ENCODE peak calls at places on chromosome 10, in ten cellular contexts. One of them, this sample, is unnamed.

GRCh38 chr10:119059557-119059956 is 21.1 kb downstream of the EIF3A start:
- DNase-seq in upper lobe of right lung: no peak
- DNase-seq in tibial artery: no peak
- DNase-seq in fibroblast of mammary gland: no peak
- DNase-seq in GM12865: no peak
- DNase-seq in AG09309: no peak
- DNase-seq in endodermal cell: no peak
- DNase-seq in psoas muscle: no peak
- DNase-seq in CD8-positive, alpha-beta memory T cell: no peak
- DNase-seq in HAP-1: no peak
- DNase-seq in this sample: no peak

GRCh38 chr10:62632071-62632809 is 172.3 kb upstream of the ADO start:
- DNase-seq in endodermal cell: no peak
- DNase-seq in AG09309: no peak
- DNase-seq in CD8-positive, alpha-beta memory T cell: peak; percentile 40
- DNase-seq in HAP-1: no peak
- DNase-seq in tibial artery: peak; percentile 38
- DNase-seq in upper lobe of right lung: peak; percentile 75
- DNase-seq in psoas muscle: no peak
- DNase-seq in fibroblast of mammary gland: no peak
- DNase-seq in GM12865: peak; percentile 88
- DNase-seq in this sample: no peak

GRCh38 chr10:131638049-131638448 is 262.8 kb upstream of the PPP2R2D start:
- DNase-seq in GM12865: no peak
- DNase-seq in psoas muscle: no peak
- DNase-seq in HAP-1: no peak
- DNase-seq in fibroblast of mammary gland: no peak
- DNase-seq in tibial artery: peak; percentile 6
- DNase-seq in upper lobe of right lung: no peak
- DNase-seq in endodermal cell: no peak
- DNase-seq in CD8-positive, alpha-beta memory T cell: no peak
- DNase-seq in AG09309: no peak
- DNase-seq in this sample: no peak

GRCh38 chr10:115801987-115802386 is 471.0 kb downstream of the GFRA1 start:
- DNase-seq in upper lobe of right lung: no peak
- DNase-seq in psoas muscle: no peak
- DNase-seq in HAP-1: no peak
- DNase-seq in GM12865: no peak
- DNase-seq in tibial artery: no peak
- DNase-seq in endodermal cell: no peak
- DNase-seq in CD8-positive, alpha-beta memory T cell: no peak
- DNase-seq in AG09309: no peak
- DNase-seq in fibroblast of mammary gland: no peak
- DNase-seq in this sample: no peak

GRCh38 chr10:63672491-63672890 is 151.3 kb downstream of the REEP3 start:
- DNase-seq in tibial artery: no peak
- DNase-seq in CD8-positive, alpha-beta memory T cell: no peak
- DNase-seq in GM12865: no peak
- DNase-seq in fibroblast of mammary gland: no peak
- DNase-seq in psoas muscle: no peak
- DNase-seq in endodermal cell: no peak
- DNase-seq in HAP-1: no peak
- DNase-seq in upper lobe of right lung: no peak
- DNase-seq in AG09309: no peak
- DNase-seq in this sample: no peak

GRCh38 chr10:58140706-58141347 is 126.9 kb downstream of the IPMK start:
- DNase-seq in endodermal cell: peak; percentile 48
- DNase-seq in GM12865: no peak
- DNase-seq in HAP-1: no peak
- DNase-seq in upper lobe of right lung: no peak
- DNase-seq in AG09309: no peak
- DNase-seq in tibial artery: no peak
- DNase-seq in CD8-positive, alpha-beta memory T cell: no peak
- DNase-seq in fibroblast of mammary gland: no peak
- DNase-seq in psoas muscle: no peak
- DNase-seq in this sample: no peak

GRCh38 chr10:78211476-78212110 is 177.9 kb downstream of the RPS24 start:
- DNase-seq in tibial artery: no peak
- DNase-seq in GM12865: no peak
- DNase-seq in HAP-1: no peak
- DNase-seq in upper lobe of right lung: no peak
- DNase-seq in AG09309: peak; percentile 33
- DNase-seq in CD8-positive, alpha-beta memory T cell: no peak
- DNase-seq in endodermal cell: peak; percentile 74
- DNase-seq in psoas muscle: peak; percentile 23
- DNase-seq in fibroblast of mammary gland: peak; percentile 69
- DNase-seq in this sample: peak; percentile 82

GRCh38 chr10:69230128-69230527 is 10.0 kb downstream of the HKDC1 start:
- DNase-seq in fibroblast of mammary gland: no peak
- DNase-seq in AG09309: no peak
- DNase-seq in HAP-1: no peak
- DNase-seq in upper lobe of right lung: no peak
- DNase-seq in GM12865: no peak
- DNase-seq in endodermal cell: no peak
- DNase-seq in tibial artery: no peak
- DNase-seq in psoas muscle: no peak
- DNase-seq in CD8-positive, alpha-beta memory T cell: no peak
- DNase-seq in this sample: no peak

GRCh38 chr10:84698989-84699388 is 370.6 kb downstream of the CCSER2 start:
- DNase-seq in CD8-positive, alpha-beta memory T cell: no peak
- DNase-seq in tibial artery: no peak
- DNase-seq in HAP-1: no peak
- DNase-seq in upper lobe of right lung: no peak
- DNase-seq in AG09309: no peak
- DNase-seq in psoas muscle: no peak
- DNase-seq in fibroblast of mammary gland: no peak
- DNase-seq in GM12865: no peak
- DNase-seq in endodermal cell: no peak
- DNase-seq in this sample: no peak

GRCh38 chr10:34446046-34446445 is 369.1 kb downstream of the PARD3 start:
- DNase-seq in tibial artery: no peak
- DNase-seq in HAP-1: no peak
- DNase-seq in upper lobe of right lung: no peak
- DNase-seq in endodermal cell: no peak
- DNase-seq in psoas muscle: no peak
- DNase-seq in fibroblast of mammary gland: no peak
- DNase-seq in CD8-positive, alpha-beta memory T cell: no peak
- DNase-seq in GM12865: no peak
- DNase-seq in AG09309: no peak
- DNase-seq in this sample: no peak

GRCh38 chr10:104299031-104299904 is 30.3 kb downstream of the GSTO2 start:
- DNase-seq in CD8-positive, alpha-beta memory T cell: no peak
- DNase-seq in tibial artery: no peak
- DNase-seq in AG09309: peak; percentile 13
- DNase-seq in psoas muscle: no peak
- DNase-seq in fibroblast of mammary gland: peak; percentile 86
- DNase-seq in endodermal cell: no peak
- DNase-seq in HAP-1: no peak
- DNase-seq in GM12865: no peak
- DNase-seq in upper lobe of right lung: no peak
- DNase-seq in this sample: no peak
- H3K4me3 ChIP-seq in CD8-positive, alpha-beta memory T cell: no peak overlapping the region
- H3K4me3 ChIP-seq in tibial artery: no peak overlapping the region
- H3K4me3 ChIP-seq in AG09309: no peak overlapping the region
- H3K4me3 ChIP-seq in psoas muscle: no peak overlapping the region
- H3K4me3 ChIP-seq in fibroblast of mammary gland: no peak overlapping the region
- H3K4me3 ChIP-seq in endodermal cell: no peak overlapping the region
- H3K4me3 ChIP-seq in HAP-1: no peak overlapping the region
- H3K4me3 ChIP-seq in GM12865: no peak overlapping the region
- H3K4me3 ChIP-seq in upper lobe of right lung: peak overlapping the region; percentile 4
- H3K4me3 ChIP-seq in this sample: peak overlapping the region; percentile 27

DNA sequence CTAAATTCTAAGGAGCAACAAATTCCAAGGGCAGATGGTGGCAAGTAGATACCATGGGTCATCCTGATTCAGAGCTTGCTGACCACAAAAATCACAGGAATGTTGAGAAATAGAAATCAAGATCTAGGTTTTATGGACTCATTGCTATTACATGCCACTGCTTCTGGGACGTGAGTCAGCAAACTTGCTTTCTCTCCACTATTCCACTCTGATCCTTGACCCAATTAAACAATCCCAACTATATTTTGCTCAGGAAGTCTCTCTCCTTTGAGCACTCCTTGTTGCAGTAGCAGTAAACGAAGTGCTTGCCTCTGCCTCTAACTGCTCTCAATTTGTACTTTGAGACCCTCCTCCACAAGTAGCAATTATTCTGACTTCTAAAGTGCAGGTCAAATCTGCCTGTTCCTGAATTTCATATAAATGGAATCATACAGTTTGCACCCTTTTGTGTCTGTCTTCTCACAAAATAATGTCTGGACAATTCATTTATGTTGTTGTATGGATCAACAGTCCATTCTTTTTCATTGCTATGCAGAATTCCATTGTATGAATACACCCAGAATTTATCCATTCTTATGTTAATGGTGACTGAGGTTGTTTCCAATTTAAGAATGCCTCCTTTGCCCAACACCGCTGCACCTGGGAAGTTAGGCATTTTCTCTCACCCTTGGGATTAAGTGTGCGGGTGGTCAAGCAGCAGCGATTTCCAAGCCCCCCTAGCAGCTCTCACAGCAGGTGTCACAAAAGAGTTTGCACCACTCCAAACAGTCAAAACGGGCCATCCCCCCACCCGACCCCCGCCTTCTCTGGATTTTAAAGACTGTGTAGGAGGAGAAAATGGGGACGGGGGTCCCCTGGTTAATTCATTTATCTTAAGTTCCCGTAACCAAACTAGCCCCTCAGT is 35.9 kb downstream of the ACSM6 start:
- DNase-seq in upper lobe of right lung: no peak
- DNase-seq in HAP-1: peak; percentile 80
- DNase-seq in CD8-positive, alpha-beta memory T cell: no peak
- DNase-seq in psoas muscle: no peak
- DNase-seq in tibial artery: no peak
- DNase-seq in AG09309: peak; percentile 95
- DNase-seq in fibroblast of mammary gland: peak; percentile 98
- DNase-seq in GM12865: no peak
- DNase-seq in endodermal cell: peak; percentile 88
- DNase-seq in this sample: peak; percentile 88
- H3K4me3 ChIP-seq in upper lobe of right lung: peak overlapping the region; percentile 54
- H3K4me3 ChIP-seq in HAP-1: no peak overlapping the region
- H3K4me3 ChIP-seq in CD8-positive, alpha-beta memory T cell: peak overlapping the region; percentile 51
- H3K4me3 ChIP-seq in psoas muscle: no peak overlapping the region
- H3K4me3 ChIP-seq in tibial artery: no peak overlapping the region
- H3K4me3 ChIP-seq in AG09309: no peak overlapping the region
- H3K4me3 ChIP-seq in fibroblast of mammary gland: no peak overlapping the region
- H3K4me3 ChIP-seq in GM12865: peak overlapping the region; percentile 68
- H3K4me3 ChIP-seq in endodermal cell: peak overlapping the region; percentile 78
- H3K4me3 ChIP-seq in this sample: peak overlapping the region; percentile 74

GRCh38 chr10:71255817-71256660 is 43.7 kb downstream of the UNC5B start:
- DNase-seq in GM12865: no peak
- DNase-seq in tibial artery: peak; percentile 57
- DNase-seq in upper lobe of right lung: no peak
- DNase-seq in AG09309: no peak
- DNase-seq in CD8-positive, alpha-beta memory T cell: no peak
- DNase-seq in endodermal cell: no peak
- DNase-seq in fibroblast of mammary gland: peak; percentile 92
- DNase-seq in HAP-1: no peak
- DNase-seq in psoas muscle: peak; percentile 63
- DNase-seq in this sample: peak; percentile 84

GRCh38 chr10:71253981-71254818 is 41.8 kb downstream of the UNC5B start:
- DNase-seq in CD8-positive, alpha-beta memory T cell: no peak
- DNase-seq in AG09309: no peak
- DNase-seq in tibial artery: no peak
- DNase-seq in endodermal cell: no peak
- DNase-seq in HAP-1: no peak
- DNase-seq in GM12865: peak; percentile 18
- DNase-seq in fibroblast of mammary gland: no peak
- DNase-seq in psoas muscle: no peak
- DNase-seq in upper lobe of right lung: no peak
- DNase-seq in this sample: no peak

GRCh38 chr10:71255540-71255816 is 43.1 kb downstream of the UNC5B start:
- DNase-seq in upper lobe of right lung: no peak
- DNase-seq in endodermal cell: no peak
- DNase-seq in GM12865: no peak
- DNase-seq in tibial artery: no peak
- DNase-seq in CD8-positive, alpha-beta memory T cell: no peak
- DNase-seq in HAP-1: no peak
- DNase-seq in AG09309: no peak
- DNase-seq in psoas muscle: no peak
- DNase-seq in fibroblast of mammary gland: no peak
- DNase-seq in this sample: no peak

GRCh38 chr10:71256661-71257030 is 44.3 kb downstream of the UNC5B start:
- DNase-seq in tibial artery: no peak
- DNase-seq in psoas muscle: no peak
- DNase-seq in CD8-positive, alpha-beta memory T cell: no peak
- DNase-seq in upper lobe of right lung: no peak
- DNase-seq in AG09309: no peak
- DNase-seq in fibroblast of mammary gland: no peak
- DNase-seq in endodermal cell: no peak
- DNase-seq in HAP-1: no peak
- DNase-seq in GM12865: no peak
- DNase-seq in this sample: no peak

GRCh38 chr10:71254834-71255539 is 42.6 kb downstream of the UNC5B start:
- DNase-seq in fibroblast of mammary gland: no peak
- DNase-seq in upper lobe of right lung: no peak
- DNase-seq in HAP-1: no peak
- DNase-seq in psoas muscle: no peak
- DNase-seq in CD8-positive, alpha-beta memory T cell: no peak
- DNase-seq in endodermal cell: no peak
- DNase-seq in GM12865: no peak
- DNase-seq in tibial artery: no peak
- DNase-seq in AG09309: no peak
- DNase-seq in this sample: no peak
- H3K4me3 ChIP-seq in fibroblast of mammary gland: no peak overlapping the region
- H3K4me3 ChIP-seq in upper lobe of right lung: no peak overlapping the region
- H3K4me3 ChIP-seq in HAP-1: no peak overlapping the region
- H3K4me3 ChIP-seq in psoas muscle: no peak overlapping the region
- H3K4me3 ChIP-seq in CD8-positive, alpha-beta memory T cell: no peak overlapping the region
- H3K4me3 ChIP-seq in endodermal cell: no peak overlapping the region
- H3K4me3 ChIP-seq in GM12865: no peak overlapping the region
- H3K4me3 ChIP-seq in tibial artery: no peak overlapping the region
- H3K4me3 ChIP-seq in AG09309: no peak overlapping the region
- H3K4me3 ChIP-seq in this sample: no peak overlapping the region

GRCh38 chr10:6136215-6137201 is 47.7 kb downstream of the RBM17 start:
- DNase-seq in endodermal cell: no peak
- DNase-seq in tibial artery: no peak
- DNase-seq in AG09309: peak; percentile 40
- DNase-seq in CD8-positive, alpha-beta memory T cell: no peak
- DNase-seq in GM12865: peak; percentile 84
- DNase-seq in upper lobe of right lung: no peak
- DNase-seq in psoas muscle: no peak
- DNase-seq in HAP-1: no peak
- DNase-seq in fibroblast of mammary gland: peak; percentile 91
- DNase-seq in this sample: peak; percentile 75
- H3K4me3 ChIP-seq in endodermal cell: no peak overlapping the region
- H3K4me3 ChIP-seq in tibial artery: no peak overlapping the region
- H3K4me3 ChIP-seq in AG09309: no peak overlapping the region
- H3K4me3 ChIP-seq in CD8-positive, alpha-beta memory T cell: no peak overlapping the region
- H3K4me3 ChIP-seq in GM12865: no peak overlapping the region
- H3K4me3 ChIP-seq in upper lobe of right lung: no peak overlapping the region
- H3K4me3 ChIP-seq in psoas muscle: no peak overlapping the region
- H3K4me3 ChIP-seq in HAP-1: no peak overlapping the region
- H3K4me3 ChIP-seq in fibroblast of mammary gland: no peak overlapping the region
- H3K4me3 ChIP-seq in this sample: no peak overlapping the region

This sample was measured in adipocyte.